ENCODE peak calls at places on chromosomes 5 and 9, in nine cellular contexts. B is K562, Q is gastrocnemius medialis, D is right lobe of liver, P is body of pancreas, K is IMR-90, U is A549, I is HCT116, R is GM12878. Z is an unnamed sample. For H3K4me1, the result is how much of the 10 kb centered on the place peaks cover.

GRCh38 chr5:27316283-27316675 is 277.9 kb upstream of the CDH9 start:
- ATAC-seq in B (no peak), Q (no peak), D (no peak), P (no peak), K (peak), U (no peak), I (no peak), R (no peak), Z (no peak)

GRCh38 chr5:59042683-59043082 is 459.8 kb downstream of the RAB3C start:
- ATAC-seq in B (no peak), Q (no peak), D (no peak), P (no peak), K (no peak), U (no peak), I (no peak), R (no peak), Z (no peak)

GRCh38 chr5:1246711-1247431 is 21.7 kb downstream of the SLC6A18 start:
- ATAC-seq in B (peak), Q (no peak), D (peak), P (peak), K (peak), U (peak), I (peak), R (no peak), Z (no peak)

GRCh38 chr9:70112981-70113380 is 69.3 kb downstream of the MAMDC2 start:
- ATAC-seq in B (no peak), Q (no peak), D (no peak), P (no peak), K (no peak), U (no peak), I (peak), R (no peak), Z (no peak)

GRCh38 chr5:149834246-149834855 is 104.2 kb downstream of the PPARGC1B start:
- ATAC-seq in B (peak), Q (peak), D (peak), P (peak), K (peak), U (peak), I (peak), R (peak), Z (peak)

GRCh38 chr5:22496666-22497065 is 356.5 kb downstream of the CDH12 start:
- ATAC-seq in B (no peak), Q (no peak), D (no peak), P (no peak), K (no peak), U (no peak), I (no peak), R (no peak), Z (no peak)

GRCh38 chr9:109482391-109482916 is 15.7 kb downstream of the PTPN3 start:
- ATAC-seq in B (no peak), Q (no peak), D (no peak), P (no peak), K (no peak), U (no peak), I (peak), R (no peak), Z (no peak)

GRCh38 chr9:91199739-91200497 is 161.8 kb downstream of the AUH start:
- ATAC-seq in B (peak), Q (no peak), D (no peak), P (no peak), K (no peak), U (no peak), I (no peak), R (peak), Z (no peak)

GRCh38 chr5:52743970-52744369 is 43.7 kb upstream of the ITGA1 start:
- ATAC-seq in B (no peak), Q (no peak), D (peak), P (peak), K (peak), U (no peak), I (no peak), R (no peak), Z (no peak)

GRCh38 chr9:13205824-13206223 is 73.7 kb downstream of the MPDZ start:
- ATAC-seq in B (no peak), Q (no peak), D (peak), P (no peak), K (no peak), U (no peak), I (no peak), R (no peak), Z (no peak)

GRCh38 chr5:342501-343460 is 21.3 kb downstream of the AHRR start:
- ATAC-seq in B (no peak), Q (no peak), D (no peak), P (no peak), K (peak), U (no peak), I (peak), R (peak), Z (no peak)

GRCh38 chr5:159034083-159034824 is 65.5 kb downstream of the EBF1 start:
- ATAC-seq in B (no peak), Q (no peak), D (peak), P (peak), K (no peak), U (no peak), I (no peak), R (peak), Z (no peak)

GRCh38 chr5:152303841-152304240 is 101.2 kb downstream of the NMUR2 start:
- ATAC-seq in B (no peak), Q (no peak), D (no peak), P (no peak), K (no peak), U (no peak), I (no peak), R (no peak), Z (no peak)

GRCh38 chr5:135386886-135387628 is 12.0 kb downstream of the MACROH2A1 start:
- ATAC-seq in B (peak), Q (peak), D (peak), P (peak), K (peak), U (peak), I (peak), R (no peak), Z (peak)

GRCh38 chr5:143782588-143783386 is 29.2 kb upstream of the HMHB1 start:
- ATAC-seq in B (no peak), Q (no peak), D (no peak), P (no peak), K (peak), U (no peak), I (no peak), R (peak), Z (no peak)

GRCh38 chr5:83540783-83541182 is 69.2 kb downstream of the VCAN start:
- ATAC-seq in B (no peak), Q (no peak), D (no peak), P (no peak), K (no peak), U (no peak), I (no peak), R (no peak), Z (no peak)

GRCh38 chr5:1075931-1076330 is 35.9 kb downstream of the SLC12A7 start:
- ATAC-seq in B (peak), Q (no peak), D (no peak), P (no peak), K (no peak), U (no peak), I (no peak), R (no peak), Z (no peak)

GRCh38 chr5:65779643-65780042 is 57.6 kb downstream of the NLN start:
- ATAC-seq in B (no peak), Q (no peak), D (peak), P (no peak), K (no peak), U (no peak), I (no peak), R (peak), Z (no peak)

GRCh38 chr5:165149439-165149838 is 1644.0 kb downstream of the MAT2B start:
- ATAC-seq in B (no peak), Q (no peak), D (no peak), P (no peak), K (no peak), U (no peak), I (no peak), R (no peak), Z (no peak)

GRCh38 chr5:68554566-68555279 is 339.2 kb downstream of the PIK3R1 start:
- ATAC-seq in B (peak), Q (no peak), D (peak), P (peak), K (peak), U (peak), I (peak), R (no peak), Z (peak)

GRCh38 chr5:96408276-96408777 is 24.7 kb downstream of the PCSK1 start:
- ATAC-seq in B (peak), Q (no peak), D (no peak), P (no peak), K (no peak), U (peak), I (no peak), R (no peak), Z (no peak)

GRCh38 chr5:57784106-57784505 is 301.5 kb upstream of the ACTBL2 start:
- ATAC-seq in B (no peak), Q (peak), D (no peak), P (no peak), K (no peak), U (no peak), I (no peak), R (no peak), Z (no peak)

GRCh38 chr5:98933446-98934072 is 4.8 kb upstream of the CHD1 start:
- ATAC-seq in B (no peak), Q (no peak), D (no peak), P (no peak), K (no peak), U (no peak), I (no peak), R (peak), Z (no peak)

GRCh38 chr5:127830829-127831598 is 127.8 kb downstream of the CCDC192 start:
- ATAC-seq in B (no peak), Q (peak), D (no peak), P (no peak), K (no peak), U (no peak), I (no peak), R (no peak), Z (no peak)

GRCh38 chr5:21919417-21920022 is 933.6 kb downstream of the CDH12 start:
- ATAC-seq in B (peak), Q (no peak), D (peak), P (no peak), K (peak), U (peak), I (no peak), R (peak), Z (no peak)

GRCh38 chr9:123478967-123479602 is 123.1 kb downstream of the CRB2 start:
- ATAC-seq in B (no peak), Q (no peak), D (peak), P (peak), K (no peak), U (no peak), I (no peak), R (no peak), Z (no peak)

GRCh38 chr5:126220725-126221124 is 202.5 kb upstream of the GRAMD2B start:
- ATAC-seq in B (no peak), Q (no peak), D (no peak), P (no peak), K (no peak), U (no peak), I (no peak), R (no peak), Z (no peak)

GRCh38 chr9:86721843-86722705 is 225.2 kb downstream of the GAS1 start:
- ATAC-seq in B (no peak), Q (peak), D (peak), P (peak), K (peak), U (no peak), I (no peak), R (no peak), Z (peak)

GRCh38 chr5:176561259-176561658 is 12.1 kb downstream of the CDHR2 start:
- ATAC-seq in B (no peak), Q (no peak), D (no peak), P (no peak), K (no peak), U (peak), I (no peak), R (no peak), Z (no peak)

GRCh38 chr9:97109194-97109811 is 70.4 kb upstream of the CTSV start:
- ATAC-seq in B (peak), Q (no peak), D (peak), P (peak), K (peak), U (peak), I (peak), R (peak), Z (no peak)

GRCh38 chr5:157390179-157390923 is 69.7 kb upstream of the NIPAL4 start:
- ATAC-seq in B (peak), Q (no peak), D (peak), P (no peak), K (peak), U (peak), I (peak), R (no peak), Z (no peak)

GRCh38 chr5:93126634-93127033 is 454.4 kb downstream of the NR2F1-AS1 start:
- ATAC-seq in B (no peak), Q (no peak), D (no peak), P (no peak), K (peak), U (no peak), I (no peak), R (no peak), Z (no peak)

GRCh38 chr5:488744-489688 is 35.2 kb downstream of the SLC9A3 start:
- ATAC-seq in B (peak), Q (no peak), D (no peak), P (no peak), K (no peak), U (peak), I (no peak), R (peak), Z (no peak)

GRCh38 chr9:37675661-37676060 is 24.9 kb downstream of the FRMPD1 start:
- ATAC-seq in B (no peak), Q (no peak), D (no peak), P (no peak), K (no peak), U (no peak), I (no peak), R (no peak), Z (no peak)

GRCh38 chr9:93965830-93966577 is 10.8 kb upstream of the BARX1 start:
- ATAC-seq in B (peak), Q (no peak), D (peak), P (no peak), K (no peak), U (peak), I (no peak), R (peak), Z (no peak)

GRCh38 chr5:172167893-172168292 is 20.1 kb downstream of the STK10 start:
- ATAC-seq in B (peak), Q (peak), D (no peak), P (no peak), K (no peak), U (no peak), I (no peak), R (no peak), Z (peak)

GRCh38 chr9:21958833-21959232 is 35.4 kb downstream of the CDKN2A start:
- ATAC-seq in B (no peak), Q (no peak), D (no peak), P (no peak), K (no peak), U (no peak), I (no peak), R (no peak), Z (no peak)

GRCh38 chr5:67089200-67089725 is 107.3 kb downstream of the CD180 start:
- ATAC-seq in B (no peak), Q (no peak), D (peak), P (no peak), K (peak), U (no peak), I (no peak), R (no peak), Z (no peak)

GRCh38 chr5:10601246-10602030 is 37.6 kb downstream of the ANKRD33B start:
- ATAC-seq in B (peak), Q (peak), D (peak), P (peak), K (peak), U (peak), I (peak), R (peak), Z (peak)

GRCh38 chr9:127878652-127879377 is 1.3 kb upstream of the AK1 start:
- ATAC-seq in B (no peak), Q (no peak), D (no peak), P (no peak), K (no peak), U (no peak), I (no peak), R (no peak), Z (no peak)

GRCh38 chr9:127876026-127876763 is 1.3 kb downstream of the AK1 start:
- ATAC-seq in B (no peak), Q (no peak), D (no peak), P (no peak), K (no peak), U (peak), I (no peak), R (no peak), Z (no peak)

GRCh38 chr9:127878001-127878651 is 651 bp upstream of the AK1 start:
- ATAC-seq in B (peak), Q (no peak), D (no peak), P (no peak), K (peak), U (peak), I (peak), R (no peak), Z (no peak)

GRCh38 chr9:127876764-127877562 is 512 bp downstream of the AK1 start:
- ATAC-seq in B (peak), Q (peak), D (peak), P (peak), K (peak), U (peak), I (peak), R (no peak), Z (peak)

GRCh38 chr9:127877566-127877998 is at the start of gene AK1:
- ATAC-seq in B (peak), Q (peak), D (peak), P (peak), K (peak), U (peak), I (peak), R (no peak), Z (peak)
- H3K4me1 ChIP-seq in B (under half), Q (under half), D (under half), P (under half), K (under half), U (under half), I (under half), R (under half), Z (under half)

DNA sequence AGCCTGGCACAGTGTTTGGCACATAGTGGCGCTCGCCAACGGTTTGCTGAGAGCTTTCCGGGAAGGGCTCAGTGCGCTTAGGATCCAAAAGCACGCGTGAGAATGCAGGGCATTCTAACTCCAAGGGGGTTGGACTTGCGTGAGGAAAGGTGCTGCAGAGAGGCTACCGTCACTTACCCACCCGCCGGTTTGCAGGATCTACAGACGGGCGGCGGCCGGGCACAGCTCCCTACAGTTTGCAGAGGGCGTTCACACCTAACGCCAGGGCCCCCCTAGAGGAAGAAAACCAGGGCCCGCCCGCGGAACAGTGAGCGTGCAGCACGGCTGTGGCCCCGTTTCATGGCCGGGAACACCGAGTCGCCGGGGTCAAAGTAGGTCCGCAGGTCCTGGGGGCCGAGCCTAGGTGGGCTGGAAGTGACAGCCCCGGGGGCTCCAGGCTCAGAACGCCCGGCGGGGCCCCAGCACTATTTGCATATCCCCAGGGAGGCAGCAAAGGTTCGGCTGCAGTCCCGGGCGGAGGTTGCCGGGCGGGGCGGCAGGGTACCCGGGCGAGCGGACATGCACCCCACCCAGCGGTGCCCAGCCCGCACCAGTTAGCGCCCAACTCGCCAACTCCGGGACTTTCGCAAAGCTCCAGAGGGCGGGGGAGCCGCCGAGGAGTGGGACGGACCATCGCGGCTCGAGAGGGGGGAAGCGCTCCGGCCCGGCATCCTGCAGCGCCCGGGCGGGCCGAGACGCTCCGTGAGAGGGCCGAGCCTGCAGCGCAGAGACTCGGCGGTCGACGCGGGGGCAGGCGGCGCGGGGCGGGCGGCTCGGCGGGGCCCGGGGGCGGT is 498 bp upstream of the GALNT10 start:
- ATAC-seq in B (peak), Q (peak), D (peak), P (peak), K (peak), U (peak), I (peak), R (peak), Z (peak)
- TF ChIP-seq POLR2A in B (peak), Q (no peak), D (peak), P (peak), K (no peak), U (peak), I (peak), R (peak), Z (no peak)

DNA sequence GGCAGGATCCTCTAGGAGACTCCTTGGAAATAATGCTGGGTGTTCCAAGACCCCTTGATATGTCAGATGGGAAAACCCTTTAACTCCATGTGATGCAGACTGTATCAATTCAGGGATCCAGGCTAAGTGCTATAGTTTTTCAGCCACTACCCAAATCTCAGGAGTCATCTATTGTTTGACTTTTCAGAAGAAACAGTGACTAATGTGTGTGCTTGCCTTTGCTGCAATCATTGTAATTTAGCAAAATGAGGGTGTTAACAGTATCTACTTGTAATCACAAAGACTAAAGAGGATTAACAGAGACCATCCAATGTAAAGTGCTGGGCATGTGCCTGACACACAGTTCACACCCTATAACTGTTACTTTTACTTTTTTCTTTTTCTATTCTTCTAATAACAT is 309.6 kb upstream of the RFX3 start:
- ATAC-seq in B (no peak), Q (no peak), D (no peak), P (no peak), K (no peak), U (no peak), I (no peak), R (no peak), Z (no peak)
- H3K4me1 ChIP-seq in B (under half), Q (under half), D (under half), P (under half), K (under half), U (under half), I (under half), R (under half), Z (under half)

GRCh38 chr9:122228906-122229837 is at the start of gene LHX6:
- ATAC-seq in B (peak), Q (no peak), D (peak), P (peak), K (peak), U (peak), I (peak), R (no peak), Z (peak)
- TF ChIP-seq POLR2A in B (no peak), Q (no peak), D (no peak), P (no peak), K (no peak), U (no peak), I (no peak), R (no peak), Z (no peak)

Z was measured in gastroesophageal sphincter.